ENCODE peak calls at places on chromosomes 16 and 17, in five cellular contexts. T is A549, A is endothelial cell of umbilical vein, O is H1, Z is WTC11. P is an unnamed sample.

GRCh38 chr17:38568845-38569510 is 36.8 kb downstream of the SRCIN1 start:
- DNase-seq in O (no peak), Z (no peak), A (no peak), T (no peak), P (no peak)

GRCh38 chr16:4179020-4179419 is 62.8 kb upstream of the ADCY9 start:
- DNase-seq in O (no peak), A (no peak), Z (no peak), T (no peak), P (peak)

GRCh38 chr16:58385218-58385773 is 7.0 kb upstream of the GINS3 start:
- DNase-seq in O (no peak), Z (no peak), T (no peak), A (no peak), P (no peak)

GRCh38 chr17:14297161-14297851 is 3.6 kb upstream of the HS3ST3B1 start:
- DNase-seq in A (peak), T (peak), O (no peak), Z (peak), P (peak)

GRCh38 chr16:2082983-2083364 is 35.2 kb downstream of the TSC2 start:
- DNase-seq in A (no peak), Z (no peak), T (no peak), O (no peak), P (peak)

GRCh38 chr17:79619196-79619595 is 8.3 kb upstream of the RBFOX3 start:
- DNase-seq in A (no peak), Z (peak), O (no peak), T (no peak), P (no peak)

GRCh38 chr17:66348605-66349165 is 46.3 kb downstream of the PRKCA start:
- DNase-seq in O (no peak), Z (no peak), A (peak), T (peak), P (peak)

GRCh38 chr17:7560172-7561027 is 1.3 kb upstream of the SENP3 start:
- DNase-seq in A (peak), Z (peak), O (no peak), T (peak), P (no peak)

GRCh38 chr17:18910881-18911280 is 41.1 kb upstream of the SLC5A10 start:
- DNase-seq in A (no peak), Z (no peak), T (no peak), O (no peak), P (no peak)

GRCh38 chr16:86432691-86433090 is 77.6 kb upstream of the FOXF1 start:
- DNase-seq in A (no peak), Z (no peak), O (no peak), T (no peak), P (no peak)

GRCh38 chr16:27529962-27530361 is 19.8 kb downstream of the GTF3C1 start:
- DNase-seq in O (no peak), Z (no peak), A (no peak), T (no peak), P (no peak)

GRCh38 chr16:4894276-4895150 is 42.4 kb downstream of the PPL start:
- DNase-seq in O (no peak), T (peak), Z (no peak), A (no peak), P (no peak)

GRCh38 chr17:40952675-40953074 is 14.1 kb downstream of the KRT39 start:
- DNase-seq in Z (no peak), T (no peak), O (no peak), A (no peak), P (no peak)

GRCh38 chr16:73069581-73070262 is 21.8 kb upstream of the ZFHX3 start:
- DNase-seq in A (no peak), T (no peak), O (no peak), Z (no peak), P (no peak)

GRCh38 chr16:5504028-5504758 is 406.6 kb upstream of the EEF2KMT start:
- DNase-seq in Z (no peak), O (no peak), T (no peak), A (no peak), P (no peak)

GRCh38 chr17:65504141-65504540 is 57.3 kb downstream of the AXIN2 start:
- DNase-seq in O (no peak), A (no peak), Z (no peak), T (no peak), P (no peak)

GRCh38 chr17:80456465-80457235 is 19.8 kb downstream of the NPTX1 start:
- DNase-seq in O (no peak), T (no peak), Z (no peak), A (no peak), P (no peak)

GRCh38 chr16:75058815-75059214 is 57.8 kb downstream of the LDHD start:
- DNase-seq in O (no peak), T (no peak), Z (no peak), A (no peak), P (no peak)

GRCh38 chr16:35440875-35441274 is 1981.5 kb downstream of the TP53TG3F start:
- DNase-seq in T (no peak), Z (no peak), O (no peak), A (no peak), P (no peak)

GRCh38 chr16:17578921-17579876 is 108.4 kb upstream of the XYLT1 start:
- DNase-seq in A (peak), T (peak), Z (peak), O (peak), P (peak)

GRCh38 chr16:16960785-16961184 is 510.0 kb downstream of the XYLT1 start:
- DNase-seq in A (no peak), Z (peak), T (no peak), O (no peak), P (no peak)

GRCh38 chr17:6090253-6090652 is 20.1 kb downstream of the WSCD1 start:
- DNase-seq in T (no peak), A (peak), Z (no peak), O (no peak), P (no peak)

GRCh38 chr17:40596261-40596919 is 31.1 kb upstream of the CCR7 start:
- DNase-seq in O (no peak), T (peak), A (no peak), Z (no peak), P (peak)

GRCh38 chr16:49510676-49511305 is 137.2 kb downstream of the C16orf78 start:
- DNase-seq in A (no peak), O (no peak), Z (no peak), T (no peak), P (no peak)

GRCh38 chr16:86080982-86081381 is 182.0 kb downstream of the IRF8 start:
- DNase-seq in T (no peak), O (no peak), Z (no peak), A (no peak), P (no peak)

GRCh38 chr16:88437367-88437964 is 15.6 kb upstream of the ZFPM1 start:
- DNase-seq in A (peak), T (peak), O (peak), Z (peak), P (peak)

GRCh38 chr16:69607674-69608073 is 41.9 kb downstream of the NFAT5 start:
- DNase-seq in Z (no peak), T (no peak), A (no peak), O (no peak), P (no peak)

GRCh38 chr16:25256821-25257503 is 683 bp downstream of the ZKSCAN2 start:
- DNase-seq in A (no peak), Z (peak), T (peak), O (no peak), P (peak)

GRCh38 chr16:67177743-67178699 is 5.7 kb downstream of the MATCAP1 start:
- DNase-seq in O (peak), Z (peak), T (peak), A (peak), P (peak)

GRCh38 chr16:79723583-79724168 is 123.1 kb upstream of the MAF start:
- DNase-seq in O (no peak), A (no peak), Z (peak), T (no peak), P (no peak)

GRCh38 chr17:72518810-72519597 is 398.2 kb downstream of the SOX9 start:
- DNase-seq in A (no peak), T (peak), O (no peak), Z (no peak), P (no peak)

GRCh38 chr16:68599586-68599985 is 45.5 kb upstream of the CDH3 start:
- DNase-seq in Z (no peak), A (no peak), O (no peak), T (no peak), P (no peak)

GRCh38 chr17:48878920-48879898 is 13.4 kb upstream of the ATP5MC1 start:
- DNase-seq in A (peak), O (no peak), Z (peak), T (peak), P (peak)

GRCh38 chr17:19677736-19678379 is 29.3 kb downstream of the ALDH3A2 start:
- DNase-seq in T (no peak), A (no peak), O (no peak), Z (no peak), P (no peak)

GRCh38 chr16:86680137-86680536 is 101.8 kb downstream of the FOXL1 start:
- DNase-seq in O (no peak), Z (no peak), A (peak), T (no peak), P (no peak)

GRCh38 chr16:20744922-20745440 is 3.4 kb upstream of the THUMPD1 start:
- DNase-seq in T (no peak), O (no peak), A (peak), Z (no peak), P (peak)

GRCh38 chr16:8137581-8137980 is 452.7 kb downstream of the TMEM114 start:
- DNase-seq in T (no peak), A (no peak), Z (no peak), O (no peak), P (no peak)

GRCh38 chr17:55433029-55433628 is 11.5 kb upstream of the MMD start:
- DNase-seq in Z (no peak), O (no peak), T (peak), A (no peak), P (no peak)

GRCh38 chr16:17364319-17365210 is 106.2 kb downstream of the XYLT1 start:
- DNase-seq in A (no peak), Z (no peak), O (no peak), T (no peak), P (peak)

GRCh38 chr17:62674841-62675240 is 47.4 kb downstream of the MRC2 start:
- DNase-seq in A (no peak), O (no peak), T (no peak), Z (no peak), P (no peak)
- TF ChIP-seq MAX in A (no peak), O (no peak), T (no peak), Z (no peak), P (no peak)

GRCh38 chr17:58277107-58277506 is 3.6 kb downstream of the MPO start:
- DNase-seq in T (no peak), Z (no peak), O (no peak), A (no peak), P (no peak)
- TF ChIP-seq MAX in T (no peak), Z (no peak), O (no peak), A (no peak), P (no peak)

GRCh38 chr17:68435361-68435760 is 21.9 kb downstream of the WIPI1 start:
- DNase-seq in Z (no peak), A (no peak), O (no peak), T (no peak), P (no peak)

GRCh38 chr17:68439656-68440290 is 17.5 kb downstream of the WIPI1 start:
- DNase-seq in O (no peak), A (no peak), T (no peak), Z (no peak), P (no peak)

GRCh38 chr17:68440526-68440925 is 16.8 kb downstream of the WIPI1 start:
- DNase-seq in A (no peak), Z (no peak), T (no peak), O (no peak), P (no peak)

GRCh38 chr17:68435876-68436842 is 21.1 kb downstream of the WIPI1 start:
- DNase-seq in Z (peak), A (peak), O (no peak), T (peak), P (peak)

GRCh38 chr17:68437979-68438877 is 19.1 kb downstream of the WIPI1 start:
- DNase-seq in T (no peak), O (no peak), A (peak), Z (no peak), P (peak)
- TF ChIP-seq MAX in T (no peak), O (no peak), A (no peak), Z (no peak), P (peak)

GRCh38 chr17:17781591-17782424 is 55.0 kb downstream of the SREBF1 start:
- DNase-seq in O (no peak), A (peak), T (peak), Z (peak), P (peak)

GRCh38 chr17:17780941-17781590 is 55.7 kb downstream of the SREBF1 start:
- DNase-seq in Z (peak), T (no peak), O (peak), A (peak), P (peak)

GRCh38 chr17:17776889-17777288 is 59.9 kb downstream of the SREBF1 start:
- DNase-seq in Z (no peak), T (no peak), O (no peak), A (no peak), P (no peak)

GRCh38 chr17:17778308-17779014 is 58.3 kb downstream of the SREBF1 start:
- DNase-seq in Z (no peak), A (no peak), O (no peak), T (no peak), P (no peak)

DNA sequence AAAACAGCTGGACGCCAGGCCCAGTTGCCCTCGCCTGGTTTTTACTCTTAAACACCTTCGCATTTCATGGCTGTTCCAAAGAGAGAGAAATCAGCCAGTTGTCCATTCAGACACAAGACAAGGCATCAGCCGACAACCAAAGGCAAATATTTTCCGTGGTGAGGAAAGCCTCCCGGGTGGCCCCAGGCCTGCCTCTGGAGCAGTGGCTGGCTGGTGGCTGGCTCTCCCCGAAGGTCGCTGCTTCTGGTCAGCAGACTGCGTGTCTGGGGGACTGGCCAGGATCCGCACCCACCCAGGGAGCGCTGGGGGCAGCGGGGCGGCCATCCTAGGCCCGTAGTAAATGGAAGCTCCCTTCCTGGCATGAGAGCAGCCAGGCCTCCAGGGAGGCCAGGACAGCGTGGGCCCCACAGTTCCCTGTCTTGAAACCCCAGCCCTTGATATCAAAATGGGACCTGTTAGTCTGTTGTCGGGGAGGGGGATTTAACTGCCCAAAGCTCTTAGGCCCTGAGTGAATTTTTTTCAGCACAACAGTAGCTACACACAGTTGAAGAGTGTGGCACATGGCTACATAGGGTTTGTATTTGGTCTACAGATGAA is 57.7 kb downstream of the SREBF1 start:
- DNase-seq in Z (no peak), T (no peak), O (no peak), A (no peak), P (no peak)
- TF ChIP-seq MAX in Z (no peak), T (no peak), O (no peak), A (no peak), P (no peak)

DNA sequence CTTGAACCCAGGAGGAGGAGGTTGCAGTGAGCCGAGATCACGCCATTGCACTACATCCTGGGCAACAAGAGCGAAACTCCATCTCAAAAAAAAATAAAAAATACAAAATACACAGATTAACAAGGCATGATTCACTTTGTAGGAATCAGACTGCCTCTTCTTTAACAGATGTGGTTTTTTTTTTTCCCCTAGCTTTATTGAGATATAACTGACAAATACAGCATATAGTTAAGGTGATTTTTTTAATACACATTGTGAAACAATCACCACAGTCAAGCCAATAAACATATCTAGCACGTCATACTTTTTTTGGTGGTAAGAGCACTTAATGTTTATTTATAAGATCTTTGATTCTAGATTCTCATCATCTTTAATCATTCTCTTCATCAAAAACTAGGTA is 87.8 kb downstream of the SPAG9 start:
- DNase-seq in Z (no peak), A (no peak), O (no peak), T (no peak), P (no peak)
- TF ChIP-seq MAX in Z (no peak), A (no peak), O (no peak), T (no peak), P (no peak)

DNA sequence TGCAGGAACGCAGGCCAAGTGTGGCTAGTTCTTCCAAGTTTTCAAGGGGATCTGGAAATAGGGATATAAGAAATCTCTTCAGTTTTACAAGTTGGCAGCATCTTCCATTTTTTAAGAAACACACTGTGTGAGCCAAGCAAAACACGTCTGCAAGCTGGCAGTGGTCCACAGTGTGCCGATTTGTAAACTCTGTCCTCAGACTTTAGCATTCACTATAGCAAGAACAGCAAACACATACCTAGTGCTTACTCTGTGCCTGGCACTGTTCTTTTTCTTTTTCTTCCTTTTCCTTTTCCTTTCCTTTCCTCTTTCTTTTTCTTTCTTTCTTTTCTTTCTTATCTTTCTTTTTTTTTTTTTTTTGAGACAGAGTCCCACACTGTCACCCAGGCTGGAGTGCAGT is 2.9 kb downstream of the ORAI3 start:
- DNase-seq in O (no peak), T (no peak), A (peak), Z (no peak), P (no peak)
- TF ChIP-seq MAX in O (no peak), T (no peak), A (no peak), Z (no peak), P (no peak)